ENCODE peak calls at places on chromosomes 4 and X, in four cellular contexts. K, I, R and U are unnamed samples. For H4K20me1, the result is how much of the 10 kb centered on the place peaks cover.

GRCh38 chr4:136731025-136731424 is 801.3 kb downstream of the PCDH18 start:
- DNase-seq in K (no peak), I (no peak), R (no peak), U (no peak)

GRCh38 chr4:151659631-151660030 is 101.2 kb downstream of the GATB start:
- DNase-seq in K (no peak), I (no peak), R (no peak), U (no peak)

GRCh38 chr4:145679520-145679919 is 426 bp upstream of the C4orf51 start:
- DNase-seq in K (no peak), I (no peak), R (peak), U (no peak)

GRCh38 chr4:185127021-185127925 is 15.8 kb upstream of the SLC25A4 start:
- DNase-seq in K (no peak), I (peak), R (peak), U (no peak)

GRCh38 chrX:7943600-7944245 is 16.5 kb upstream of the PNPLA4 start:
- DNase-seq in K (no peak), I (no peak), R (peak), U (no peak)

GRCh38 chr4:36420111-36420679 is 138.8 kb downstream of the DTHD1 start:
- DNase-seq in K (no peak), I (peak), R (no peak), U (no peak)

GRCh38 chrX:23911436-23911835 is 3.6 kb downstream of the CXorf58 start:
- DNase-seq in K (no peak), I (no peak), R (no peak), U (no peak)

GRCh38 chr4:152663203-152664066 is 16.4 kb downstream of the TMEM154 start:
- DNase-seq in K (peak), I (no peak), R (no peak), U (no peak)

GRCh38 chr4:70874268-70875156 is 27.7 kb upstream of the MOB1B start:
- DNase-seq in K (no peak), I (no peak), R (no peak), U (no peak)

GRCh38 chr4:76457885-76458284 is 22.9 kb downstream of the SHROOM3 start:
- DNase-seq in K (no peak), I (peak), R (peak), U (no peak)

GRCh38 chrX:40184968-40185367 is 87.2 kb upstream of the BCOR start:
- DNase-seq in K (no peak), I (no peak), R (no peak), U (no peak)

GRCh38 chrX:12441376-12442128 is 303.3 kb downstream of the FRMPD4 start:
- DNase-seq in K (no peak), I (no peak), R (peak), U (no peak)

GRCh38 chr4:16524379-16524778 is 298.1 kb upstream of the TAPT1 start:
- DNase-seq in K (no peak), I (no peak), R (no peak), U (no peak)

GRCh38 chrX:50200907-50201306 is at the start of gene AKAP4:
- DNase-seq in K (no peak), I (no peak), R (no peak), U (no peak)

GRCh38 chr4:54587516-54587915 is 70.2 kb upstream of the KIT start:
- DNase-seq in K (no peak), I (no peak), R (no peak), U (no peak)

DNA sequence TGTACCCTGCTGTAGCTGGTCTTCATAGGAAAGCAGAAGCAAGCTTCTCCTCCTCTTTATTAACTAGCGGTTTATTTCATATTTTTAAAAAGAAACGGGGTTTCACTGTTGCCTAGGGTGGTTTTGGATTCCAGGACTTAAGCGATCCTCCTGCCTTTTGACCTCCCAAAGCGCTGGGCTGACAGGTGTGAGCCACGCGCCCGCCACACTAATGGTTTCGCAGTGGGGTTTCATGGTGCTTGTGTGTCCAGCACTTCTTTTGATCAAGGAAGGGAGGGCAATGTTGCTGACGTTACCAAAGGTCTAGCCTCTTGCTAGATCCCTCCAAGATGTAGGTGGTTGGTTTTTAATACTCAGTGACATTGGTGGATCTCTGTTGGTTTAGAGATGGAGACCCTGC is 1.4 kb downstream of the MAEA start:
- DNase-seq in K (no peak), I (peak), R (no peak), U (no peak)
- H4K20me1 ChIP-seq in K (under half), I (under half), R (under half), U (under half)

GRCh38 chr4:26941951-26942350 is 81.3 kb downstream of the STIM2 start:
- DNase-seq in K (no peak), I (no peak), R (no peak), U (no peak)
- H4K20me1 ChIP-seq in K (under half), I (under half), R (under half), U (under half)

GRCh38 chr4:108111781-108112180 is 57.0 kb downstream of the LEF1 start:
- DNase-seq in K (no peak), I (no peak), R (no peak), U (no peak)
- H4K20me1 ChIP-seq in K (under half), I (under half), R (under half), U (half or more)

GRCh38 chrX:45824471-45824870 is 623.8 kb upstream of the DIPK2B start:
- DNase-seq in K (no peak), I (no peak), R (peak), U (no peak)
- H4K20me1 ChIP-seq in K (under half), I (under half), R (under half), U (under half)

DNA sequence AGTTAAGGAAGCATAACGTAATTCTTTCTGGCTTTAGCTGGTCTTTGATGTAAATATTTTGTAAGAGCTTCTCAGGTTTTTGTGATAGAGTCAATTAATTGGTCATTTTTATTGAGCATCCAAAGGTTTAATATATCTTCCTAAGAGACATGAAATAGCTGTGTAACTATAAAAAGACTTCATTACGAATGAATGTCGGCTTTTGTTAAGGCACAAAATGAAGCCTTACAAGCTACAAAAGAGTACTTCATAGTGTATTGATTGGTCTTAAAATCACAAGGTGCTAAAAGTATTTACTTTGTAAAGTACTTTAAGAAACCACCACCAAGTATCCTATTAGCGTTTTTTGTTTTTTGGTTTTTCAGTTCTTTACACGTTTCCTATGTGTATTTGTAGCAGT is 104.2 kb downstream of the CEP135 start:
- DNase-seq in K (no peak), I (no peak), R (no peak), U (no peak)
- H4K20me1 ChIP-seq in K (under half), I (under half), R (under half), U (under half)

GRCh38 chr4:2861631-2862436 is 18.2 kb downstream of the ADD1 start:
- DNase-seq in K (no peak), I (no peak), R (no peak), U (no peak)

GRCh38 chr4:2866160-2866861 is 22.7 kb downstream of the ADD1 start:
- DNase-seq in K (no peak), I (no peak), R (no peak), U (no peak)

GRCh38 chr4:2865381-2865780 is 21.7 kb downstream of the ADD1 start:
- DNase-seq in K (no peak), I (no peak), R (no peak), U (no peak)

GRCh38 chr4:2862528-2862927 is 18.9 kb downstream of the ADD1 start:
- DNase-seq in K (no peak), I (peak), R (peak), U (no peak)

DNA sequence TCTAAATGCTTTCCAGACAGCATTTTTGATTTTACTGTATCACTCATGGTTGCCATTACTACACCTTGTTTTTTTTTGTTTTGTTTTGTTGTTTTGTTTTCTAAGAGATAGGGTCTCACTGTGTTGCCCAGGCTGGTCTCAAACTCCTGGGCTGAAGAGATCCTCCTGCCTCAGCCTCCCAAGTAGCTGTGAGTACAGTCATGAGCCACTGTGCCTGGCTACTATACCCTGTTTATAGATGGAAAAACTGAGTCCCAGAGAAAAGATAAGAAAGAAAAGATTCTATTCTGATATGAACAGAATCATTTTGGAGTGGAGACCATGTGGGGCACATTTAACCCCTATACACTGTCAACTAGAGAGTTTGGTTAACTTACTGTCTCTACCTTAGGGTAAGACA is 20.0 kb downstream of the ADD1 start:
- DNase-seq in K (no peak), I (no peak), R (no peak), U (no peak)
- H4K20me1 ChIP-seq in K (under half), I (under half), R (under half), U (half or more)

DNA sequence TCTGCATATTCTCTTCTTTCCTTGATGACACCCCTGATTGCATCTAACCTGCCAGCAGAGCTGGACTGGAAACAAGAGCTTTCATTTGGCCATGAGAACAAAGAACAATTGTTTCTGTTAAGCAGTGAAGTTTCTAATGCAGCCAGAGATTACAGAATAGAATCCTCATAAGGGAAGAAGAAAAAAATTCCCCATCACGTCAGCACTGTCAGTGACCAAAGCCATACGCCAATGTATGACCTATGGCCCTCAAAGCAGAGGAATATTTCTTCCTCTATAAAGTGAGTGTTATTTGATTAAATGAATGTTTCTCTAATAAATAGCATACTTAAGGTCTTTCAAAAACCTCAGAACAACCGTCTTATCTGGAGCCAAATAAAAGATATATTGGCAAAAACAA is 529.0 kb upstream of the INTU start:
- DNase-seq in K (no peak), I (no peak), R (no peak), U (no peak)
- H4K20me1 ChIP-seq in K (under half), I (under half), R (under half), U (under half)